ENCODE peak calls at places on chromosomes 12 and 14, in five cellular contexts. One of them, this sample, is unnamed.

GRCh38 chr12:116915326-116915725 is 4.6 kb downstream of the FBXW8 start:
- DNase-seq in neural progenitor cell: no peak
- DNase-seq in suprapubic skin: no peak
- DNase-seq in GM20000: no peak
- DNase-seq in HCT116: no peak
- DNase-seq in this sample: no peak

GRCh38 chr14:24848427-24848826 is 201.5 kb downstream of the STXBP6 start:
- DNase-seq in neural progenitor cell: no peak
- DNase-seq in suprapubic skin: no peak
- DNase-seq in GM20000: no peak
- DNase-seq in HCT116: no peak
- DNase-seq in this sample: no peak

GRCh38 chr14:94051115-94051514 is 25.0 kb downstream of the OTUB2 start:
- DNase-seq in neural progenitor cell: peak
- DNase-seq in suprapubic skin: peak
- DNase-seq in GM20000: no peak
- DNase-seq in HCT116: no peak
- DNase-seq in this sample: peak

GRCh38 chr14:58752280-58752679 is 114.5 kb downstream of the DACT1 start:
- DNase-seq in neural progenitor cell: no peak
- DNase-seq in suprapubic skin: no peak
- DNase-seq in GM20000: no peak
- DNase-seq in HCT116: no peak
- DNase-seq in this sample: no peak

GRCh38 chr14:42490536-42490935 is 883.9 kb downstream of the LRFN5 start:
- DNase-seq in neural progenitor cell: no peak
- DNase-seq in suprapubic skin: no peak
- DNase-seq in GM20000: no peak
- DNase-seq in HCT116: no peak
- DNase-seq in this sample: no peak

GRCh38 chr12:32983968-32984367 is 87.4 kb upstream of the PKP2 start:
- DNase-seq in neural progenitor cell: peak
- DNase-seq in suprapubic skin: no peak
- DNase-seq in GM20000: no peak
- DNase-seq in HCT116: no peak
- DNase-seq in this sample: no peak

GRCh38 chr14:36511981-36512584 is 7.9 kb downstream of the NKX2-1 start:
- DNase-seq in neural progenitor cell: no peak
- DNase-seq in suprapubic skin: no peak
- DNase-seq in GM20000: no peak
- DNase-seq in HCT116: no peak
- DNase-seq in this sample: no peak

GRCh38 chr14:34322940-34323418 is 139.1 kb downstream of the SPTSSA start:
- DNase-seq in neural progenitor cell: peak
- DNase-seq in suprapubic skin: peak
- DNase-seq in GM20000: peak
- DNase-seq in HCT116: peak
- DNase-seq in this sample: peak

GRCh38 chr12:54415223-54415929 is 3.7 kb downstream of the ITGA5 start:
- DNase-seq in neural progenitor cell: no peak
- DNase-seq in suprapubic skin: no peak
- DNase-seq in GM20000: no peak
- DNase-seq in HCT116: no peak
- DNase-seq in this sample: no peak

GRCh38 chr12:47802312-47802711 is 17.4 kb downstream of the HDAC7 start:
- DNase-seq in neural progenitor cell: peak
- DNase-seq in suprapubic skin: no peak
- DNase-seq in GM20000: no peak
- DNase-seq in HCT116: no peak
- DNase-seq in this sample: no peak
- TF ChIP-seq CTCF in neural progenitor cell: peak
- TF ChIP-seq CTCF in suprapubic skin: no peak
- TF ChIP-seq CTCF in GM20000: no peak
- TF ChIP-seq CTCF in HCT116: peak
- TF ChIP-seq CTCF in this sample: no peak

GRCh38 chr12:67394600-67394999 is 125.4 kb downstream of the CAND1 start:
- DNase-seq in neural progenitor cell: peak
- DNase-seq in suprapubic skin: no peak
- DNase-seq in GM20000: no peak
- DNase-seq in HCT116: no peak
- DNase-seq in this sample: no peak
- TF ChIP-seq CTCF in neural progenitor cell: peak
- TF ChIP-seq CTCF in suprapubic skin: no peak
- TF ChIP-seq CTCF in GM20000: no peak
- TF ChIP-seq CTCF in HCT116: no peak
- TF ChIP-seq CTCF in this sample: no peak

GRCh38 chr12:98840325-98840724 is 195.2 kb downstream of the APAF1 start:
- DNase-seq in neural progenitor cell: no peak
- DNase-seq in suprapubic skin: no peak
- DNase-seq in GM20000: no peak
- DNase-seq in HCT116: no peak
- DNase-seq in this sample: no peak

DNA sequence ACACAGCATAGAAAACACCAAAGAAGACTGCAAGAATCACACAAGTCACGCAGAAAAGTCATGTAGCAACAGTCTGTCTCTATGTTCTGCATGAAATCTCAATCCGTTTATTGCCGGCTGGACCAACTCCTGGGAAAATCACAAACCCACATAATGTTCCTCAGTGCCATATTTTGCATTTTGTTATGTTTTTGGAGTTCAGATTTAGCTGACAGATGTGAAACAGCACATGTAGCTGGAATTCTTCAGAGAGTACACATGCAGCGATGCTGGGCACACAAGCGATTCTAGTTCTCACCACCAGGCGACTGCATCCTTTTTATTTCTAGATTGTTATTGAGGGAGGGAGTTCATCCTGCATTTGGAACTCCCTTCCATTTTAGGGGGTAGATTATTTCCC is 193.2 kb downstream of the APAF1 start:
- DNase-seq in neural progenitor cell: no peak
- DNase-seq in suprapubic skin: no peak
- DNase-seq in GM20000: no peak
- DNase-seq in HCT116: no peak
- DNase-seq in this sample: no peak
- TF ChIP-seq CTCF in neural progenitor cell: peak
- TF ChIP-seq CTCF in suprapubic skin: no peak
- TF ChIP-seq CTCF in GM20000: no peak
- TF ChIP-seq CTCF in HCT116: peak
- TF ChIP-seq CTCF in this sample: no peak

DNA sequence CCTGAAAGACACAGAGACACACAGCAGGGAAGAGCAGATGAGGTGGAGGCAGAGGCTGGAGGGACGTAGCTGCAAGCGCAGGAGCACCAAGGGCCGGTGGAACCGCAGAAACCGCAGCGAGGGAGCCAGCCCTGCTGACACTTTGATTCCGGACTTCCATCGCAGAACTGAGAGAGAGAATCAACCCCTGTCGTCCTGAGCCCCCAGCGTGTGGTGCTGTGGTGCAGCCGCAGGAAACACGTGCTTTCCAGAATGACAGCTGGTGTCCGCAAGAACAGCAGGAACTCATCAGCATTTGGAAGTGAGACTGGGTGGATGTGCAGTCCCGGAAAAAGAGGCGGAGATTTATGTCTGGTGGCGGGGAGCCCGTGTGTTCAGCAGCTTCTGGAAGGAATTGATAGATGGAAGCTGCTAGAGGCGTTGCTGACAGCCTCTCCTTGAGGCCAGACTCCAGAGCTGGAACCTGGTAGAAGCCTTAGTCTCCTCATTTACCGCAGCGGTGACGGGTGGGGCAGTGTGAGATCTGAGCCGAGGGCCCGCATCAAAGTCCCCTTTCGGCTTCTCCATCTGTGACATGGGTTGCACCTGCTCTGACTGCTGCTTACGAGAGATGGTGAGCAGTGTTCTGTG is 21.9 kb upstream of the KLC1 start:
- DNase-seq in neural progenitor cell: peak
- DNase-seq in suprapubic skin: peak
- DNase-seq in GM20000: peak
- DNase-seq in HCT116: no peak
- DNase-seq in this sample: peak
- TF ChIP-seq CTCF in neural progenitor cell: peak
- TF ChIP-seq CTCF in suprapubic skin: no peak
- TF ChIP-seq CTCF in GM20000: no peak
- TF ChIP-seq CTCF in HCT116: peak
- TF ChIP-seq CTCF in this sample: no peak

GRCh38 chr14:50121506-50121905 is 5.1 kb upstream of the VCPKMT start:
- DNase-seq in neural progenitor cell: no peak
- DNase-seq in suprapubic skin: no peak
- DNase-seq in GM20000: no peak
- DNase-seq in HCT116: no peak
- DNase-seq in this sample: no peak

GRCh38 chr14:50117456-50117855 is 1.1 kb upstream of the VCPKMT start:
- DNase-seq in neural progenitor cell: no peak
- DNase-seq in suprapubic skin: no peak
- DNase-seq in GM20000: no peak
- DNase-seq in HCT116: no peak
- DNase-seq in this sample: no peak

GRCh38 chr14:50116986-50117385 is 614 bp upstream of the VCPKMT start:
- DNase-seq in neural progenitor cell: no peak
- DNase-seq in suprapubic skin: no peak
- DNase-seq in GM20000: no peak
- DNase-seq in HCT116: no peak
- DNase-seq in this sample: no peak

GRCh38 chr14:50113381-50113811 is 3.0 kb downstream of the VCPKMT start:
- DNase-seq in neural progenitor cell: no peak
- DNase-seq in suprapubic skin: no peak
- DNase-seq in GM20000: peak
- DNase-seq in HCT116: no peak
- DNase-seq in this sample: no peak

DNA sequence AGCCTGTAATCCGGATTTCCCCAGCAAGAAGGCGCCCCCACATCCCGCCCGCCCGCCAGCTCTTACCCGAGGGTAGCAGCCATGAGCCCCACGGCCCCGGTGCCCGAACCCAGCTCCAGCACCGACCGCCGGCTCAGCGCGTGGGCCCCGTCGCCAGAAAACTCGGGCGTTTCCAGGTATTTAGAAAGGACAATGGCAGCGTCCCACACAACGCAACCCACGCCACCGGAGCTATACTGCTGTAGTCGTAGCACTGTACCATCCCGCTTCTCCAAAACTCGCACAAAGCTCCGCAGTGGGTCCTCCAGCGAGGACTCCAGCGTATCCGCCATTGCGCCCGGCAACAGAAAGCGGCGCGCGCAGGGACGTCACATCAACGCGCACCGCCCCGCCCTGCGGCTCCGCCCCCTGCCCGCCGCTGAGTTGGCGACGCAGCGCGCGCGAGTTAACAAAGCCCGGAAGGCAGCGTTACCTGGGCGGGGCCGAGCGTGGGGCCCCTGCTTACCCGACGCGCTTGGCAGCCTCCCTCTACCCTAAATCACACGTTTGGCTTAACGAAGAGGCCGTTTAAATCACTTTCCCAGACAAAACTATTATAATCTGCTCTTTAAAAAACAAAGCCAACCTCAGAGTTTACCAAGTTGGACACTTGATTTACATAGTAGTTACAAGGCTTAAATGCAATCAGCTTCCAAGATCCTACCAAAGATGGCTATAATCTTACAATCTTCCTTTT is at the start of gene VCPKMT:
- DNase-seq in neural progenitor cell: peak
- DNase-seq in suprapubic skin: peak
- DNase-seq in GM20000: peak
- DNase-seq in HCT116: peak
- DNase-seq in this sample: peak
- TF ChIP-seq CTCF in neural progenitor cell: no peak
- TF ChIP-seq CTCF in suprapubic skin: no peak
- TF ChIP-seq CTCF in GM20000: no peak
- TF ChIP-seq CTCF in HCT116: no peak
- TF ChIP-seq CTCF in this sample: no peak

GRCh38 chr14:68164723-68165122 is 345.1 kb downstream of the RAD51B start:
- DNase-seq in neural progenitor cell: no peak
- DNase-seq in suprapubic skin: no peak
- DNase-seq in GM20000: no peak
- DNase-seq in HCT116: no peak
- DNase-seq in this sample: peak
- TF ChIP-seq CTCF in neural progenitor cell: no peak
- TF ChIP-seq CTCF in suprapubic skin: no peak
- TF ChIP-seq CTCF in GM20000: no peak
- TF ChIP-seq CTCF in HCT116: no peak
- TF ChIP-seq CTCF in this sample: no peak

DNA sequence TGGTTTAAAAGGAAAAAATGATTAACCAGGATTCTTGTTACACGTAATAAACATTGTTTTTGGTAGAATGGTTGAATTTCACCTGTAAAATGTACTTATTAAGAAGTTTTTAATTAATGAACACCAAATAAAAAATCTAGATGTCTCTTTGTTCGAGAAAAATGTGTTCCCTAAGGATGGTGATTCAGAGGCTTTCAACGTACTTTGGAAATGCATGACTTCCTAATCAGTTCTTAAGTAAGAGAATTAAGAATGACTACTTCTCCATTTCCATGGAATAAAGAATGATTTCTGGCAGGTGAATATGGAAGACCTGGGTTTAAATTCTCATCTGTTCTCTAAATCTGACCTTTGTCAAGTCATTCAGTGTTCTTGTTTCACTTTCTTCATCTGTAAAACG is 428.6 kb downstream of the KCNH5 start:
- DNase-seq in neural progenitor cell: no peak
- DNase-seq in suprapubic skin: no peak
- DNase-seq in GM20000: no peak
- DNase-seq in HCT116: no peak
- DNase-seq in this sample: no peak
- TF ChIP-seq CTCF in neural progenitor cell: no peak
- TF ChIP-seq CTCF in suprapubic skin: no peak
- TF ChIP-seq CTCF in GM20000: no peak
- TF ChIP-seq CTCF in HCT116: no peak
- TF ChIP-seq CTCF in this sample: no peak

GRCh38 chr14:92793709-92794546 is at the start of gene GOLGA5:
- DNase-seq in neural progenitor cell: peak
- DNase-seq in suprapubic skin: peak
- DNase-seq in GM20000: peak
- DNase-seq in HCT116: peak
- DNase-seq in this sample: peak
- TF ChIP-seq CTCF in neural progenitor cell: no peak
- TF ChIP-seq CTCF in suprapubic skin: no peak
- TF ChIP-seq CTCF in GM20000: no peak
- TF ChIP-seq CTCF in HCT116: no peak
- TF ChIP-seq CTCF in this sample: no peak

GRCh38 chr12:130011611-130012385 is 108.0 kb upstream of the TMEM132D start:
- DNase-seq in neural progenitor cell: no peak
- DNase-seq in suprapubic skin: peak
- DNase-seq in GM20000: no peak
- DNase-seq in HCT116: no peak
- DNase-seq in this sample: no peak

GRCh38 chr12:130016986-130017385 is 113.2 kb upstream of the TMEM132D start:
- DNase-seq in neural progenitor cell: no peak
- DNase-seq in suprapubic skin: no peak
- DNase-seq in GM20000: no peak
- DNase-seq in HCT116: no peak
- DNase-seq in this sample: no peak

GRCh38 chr12:130016194-130016593 is 112.4 kb upstream of the TMEM132D start:
- DNase-seq in neural progenitor cell: no peak
- DNase-seq in suprapubic skin: no peak
- DNase-seq in GM20000: no peak
- DNase-seq in HCT116: no peak
- DNase-seq in this sample: no peak

GRCh38 chr12:130013771-130014484 is 110.1 kb upstream of the TMEM132D start:
- DNase-seq in neural progenitor cell: peak
- DNase-seq in suprapubic skin: no peak
- DNase-seq in GM20000: peak
- DNase-seq in HCT116: no peak
- DNase-seq in this sample: peak

DNA sequence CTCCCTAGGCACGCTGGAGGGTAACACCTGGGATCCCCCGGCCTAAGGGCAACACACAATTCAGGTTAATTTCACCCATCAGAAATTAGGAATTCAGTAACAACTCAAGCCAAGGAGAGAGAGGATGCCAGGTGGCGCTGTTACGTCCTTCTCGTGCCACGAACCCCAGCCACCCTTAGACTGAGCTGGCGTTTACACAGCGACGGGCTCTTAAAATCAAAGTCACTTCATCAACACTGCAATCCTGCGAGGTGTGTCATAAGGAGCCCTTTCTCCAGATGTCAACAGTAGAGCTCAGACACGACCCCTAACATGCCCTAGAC is 110.6 kb upstream of the TMEM132D start:
- DNase-seq in neural progenitor cell: peak
- DNase-seq in suprapubic skin: no peak
- DNase-seq in GM20000: no peak
- DNase-seq in HCT116: no peak
- DNase-seq in this sample: no peak
- TF ChIP-seq CTCF in neural progenitor cell: peak
- TF ChIP-seq CTCF in suprapubic skin: no peak
- TF ChIP-seq CTCF in GM20000: no peak
- TF ChIP-seq CTCF in HCT116: no peak
- TF ChIP-seq CTCF in this sample: no peak

This sample was measured in Calu3.